ENCODE peak calls at places on chromosome 1, in eight cellular contexts. A is CMK; P is GM03348; N is skeletal muscle cell; I is activated CD4-positive, alpha-beta T cell treated with anti-CD3 and anti-CD28 coated beads, Interleukin-2, amount 50 U/mL, for 1 hour; S is adipocyte; Q is cardiac muscle cell; X is foreskin keratinocyte. W is an unnamed sample.

GRCh38 chr1:190365283-190365682 is 112.4 kb downstream of the BRINP3 start:
- DNase-seq in A (no peak), P (no peak), N (no peak), I (no peak), S (no peak), Q (no peak), X (no peak), W (no peak)

GRCh38 chr1:235908742-235909520 is 42.2 kb upstream of the LYST start:
- DNase-seq in A (no peak), P (peak; percentile 75), N (peak; percentile 54), I (no peak), S (peak; percentile 90), Q (peak; percentile 74), X (peak; percentile 97), W (no peak)

GRCh38 chr1:2786329-2787162 is 14.9 kb downstream of the TTC34 start:
- DNase-seq in A (peak; percentile 35), P (no peak), N (no peak), I (peak; percentile 76), S (peak; percentile 7), Q (no peak), X (no peak), W (peak; percentile 69)

GRCh38 chr1:168093616-168094015 is 43.1 kb downstream of the GPR161 start:
- DNase-seq in A (no peak), P (no peak), N (no peak), I (no peak), S (no peak), Q (no peak), X (no peak), W (no peak)

GRCh38 chr1:37037675-37038074 is 3.4 kb upstream of the GRIK3 start:
- DNase-seq in A (no peak), P (no peak), N (no peak), I (no peak), S (no peak), Q (no peak), X (no peak), W (no peak)

GRCh38 chr1:42837742-42838141 is 8.7 kb upstream of the ZNF691 start:
- DNase-seq in A (no peak), P (no peak), N (no peak), I (no peak), S (no peak), Q (no peak), X (no peak), W (no peak)

GRCh38 chr1:78081980-78082860 is 36.5 kb downstream of the GIPC2 start:
- DNase-seq in A (no peak), P (no peak), N (no peak), I (no peak), S (peak; percentile 55), Q (peak; percentile 51), X (no peak), W (no peak)

GRCh38 chr1:116909511-116910378 is at the start of gene PTGFRN:
- DNase-seq in A (no peak), P (peak; percentile 86), N (peak; percentile 36), I (peak; percentile 27), S (peak; percentile 83), Q (peak; percentile 88), X (peak; percentile 82), W (peak; percentile 96)

GRCh38 chr1:22611530-22611947 is 24.9 kb upstream of the C1QA start:
- DNase-seq in A (no peak), P (peak; percentile 64), N (peak; percentile 12), I (no peak), S (peak; percentile 53), Q (peak; percentile 76), X (peak; percentile 53), W (peak; percentile 94)

GRCh38 chr1:235060607-235061470 is 67.8 kb downstream of the TOMM20 start:
- DNase-seq in A (no peak), P (peak; percentile 57), N (no peak), I (no peak), S (peak; percentile 38), Q (peak; percentile 43), X (peak; percentile 85), W (peak; percentile 90)

GRCh38 chr1:43280683-43281082 is 4.7 kb downstream of the C1orf210 start:
- DNase-seq in A (no peak), P (no peak), N (no peak), I (no peak), S (no peak), Q (no peak), X (no peak), W (no peak)